ENCODE peak calls at places on chromosomes 4 and X, in nine cellular contexts. J is Jurkat, Clone E6-1; T is CD8-positive, alpha-beta memory T cell; M is mucosa of descending colon; U is tibial artery; N is IMR-90; H is dorsolateral prefrontal cortex; S is fibroblast of mammary gland; R is suprapubic skin. K is an unnamed sample.
A peak's percentile ranks its signal among the peaks of the same experiment; 100 is the strongest.

GRCh38 chr4:14415146-14415545 is 587.1 kb upstream of the CPEB2 start:
- DNase-seq in J (no peak), T (no peak), M (no peak), U (no peak), N (peak; percentile 31), H (no peak), S (peak; percentile 49), R (no peak), K (no peak)

GRCh38 chr4:173521474-173522159 is 8.4 kb downstream of the HAND2 start:
- DNase-seq in J (no peak), T (no peak), M (no peak), U (no peak), N (no peak), H (no peak), S (no peak), R (no peak), K (no peak)

GRCh38 chr4:99815597-99816011 is 1.0 kb upstream of the DAPP1 start:
- DNase-seq in J (no peak), T (no peak), M (peak; percentile 55), U (no peak), N (peak; percentile 20), H (no peak), S (peak; percentile 49), R (no peak), K (no peak)

GRCh38 chrX:52983526-52983925 is 25.2 kb upstream of the FAM156A start:
- DNase-seq in J (no peak), T (no peak), M (no peak), U (no peak), N (no peak), H (no peak), S (peak; percentile 20), R (no peak), K (no peak)

GRCh38 chrX:103839404-103839803 is 7.3 kb upstream of the RAB9B start:
- DNase-seq in J (no peak), T (no peak), M (no peak), U (no peak), N (no peak), H (no peak), S (peak; percentile 33), R (no peak), K (no peak)

GRCh38 chr4:76716020-76716419 is 181.9 kb downstream of the SOWAHB start:
- DNase-seq in J (no peak), T (no peak), M (no peak), U (no peak), N (no peak), H (no peak), S (no peak), R (no peak), K (no peak)

GRCh38 chrX:49246541-49246940 is 11.3 kb downstream of the CCDC22 start:
- DNase-seq in J (no peak), T (no peak), M (no peak), U (no peak), N (no peak), H (no peak), S (no peak), R (no peak), K (no peak)

GRCh38 chrX:118872102-118872566 is 48.5 kb downstream of the ZCCHC12 start:
- DNase-seq in J (no peak), T (no peak), M (no peak), U (peak; percentile 68), N (no peak), H (no peak), S (peak; percentile 4), R (no peak), K (peak; percentile 3)

GRCh38 chrX:9340619-9341304 is 124.1 kb upstream of the TBL1X start:
- DNase-seq in J (peak; percentile 41), T (peak; percentile 68), M (no peak), U (peak; percentile 70), N (peak; percentile 43), H (no peak), S (peak; percentile 42), R (peak; percentile 69), K (peak; percentile 55)

GRCh38 chr4:16079046-16079445 is 4.8 kb downstream of the PROM1 start:
- DNase-seq in J (no peak), T (no peak), M (no peak), U (no peak), N (peak; percentile 7), H (no peak), S (no peak), R (no peak), K (peak; percentile 46)

GRCh38 chrX:32673193-32673592 is 538.2 kb downstream of the DMD start:
- DNase-seq in J (peak; percentile 1), T (no peak), M (no peak), U (no peak), N (peak; percentile 7), H (no peak), S (peak; percentile 1), R (no peak), K (peak; percentile 0)

GRCh38 chr4:86977621-86978184 is 42.9 kb downstream of the AFF1 start:
- DNase-seq in J (no peak), T (no peak), M (no peak), U (no peak), N (peak; percentile 76), H (no peak), S (peak; percentile 86), R (no peak), K (peak; percentile 70)

GRCh38 chrX:108307408-108308085 is 130.7 kb downstream of the COL4A6 start:
- DNase-seq in J (no peak), T (no peak), M (no peak), U (peak; percentile 63), N (peak; percentile 6), H (no peak), S (no peak), R (no peak), K (no peak)

GRCh38 chr4:146059153-146059552 is 116.4 kb upstream of the LSM6 start:
- DNase-seq in J (no peak), T (no peak), M (no peak), U (no peak), N (no peak), H (no peak), S (no peak), R (no peak), K (peak; percentile 84)
- H3K4me3 ChIP-seq in J (no peak overlapping the region), T (no peak overlapping the region), M (no peak overlapping the region), U (no peak overlapping the region), N (no peak overlapping the region), H (no peak overlapping the region), S (no peak overlapping the region), R (no peak overlapping the region), K (peak overlapping the region; percentile 66)

DNA sequence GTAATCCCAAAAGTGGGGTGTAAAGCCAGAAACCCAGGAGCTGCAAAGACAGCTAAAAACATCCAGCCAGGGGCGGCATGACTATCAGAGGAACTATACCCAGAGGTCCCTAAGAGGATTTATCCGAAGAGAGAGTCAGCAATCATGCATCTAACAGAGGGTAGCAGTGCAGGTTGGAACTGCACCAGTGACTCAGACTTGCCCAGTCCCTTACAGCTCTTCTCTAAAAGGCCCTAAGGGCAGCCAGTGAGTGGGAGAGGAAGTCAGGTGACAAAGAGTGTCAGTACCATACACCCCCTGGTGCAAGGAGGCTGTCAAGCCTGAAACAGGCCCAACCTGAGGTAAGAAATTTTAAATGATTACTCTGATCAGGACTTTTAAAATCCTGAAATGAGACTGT is 88.1 kb downstream of the CAMK2D start:
- DNase-seq in J (no peak), T (peak; percentile 59), M (no peak), U (no peak), N (peak; percentile 54), H (no peak), S (peak; percentile 44), R (no peak), K (peak; percentile 37)
- H3K4me3 ChIP-seq in J (no peak overlapping the region), T (no peak overlapping the region), M (no peak overlapping the region), U (no peak overlapping the region), N (no peak overlapping the region), H (no peak overlapping the region), S (no peak overlapping the region), R (no peak overlapping the region), K (no peak overlapping the region)

GRCh38 chrX:70234355-70234754 is at the start of gene AWAT1:
- DNase-seq in J (no peak), T (no peak), M (no peak), U (no peak), N (no peak), H (no peak), S (no peak), R (no peak), K (no peak)

GRCh38 chrX:70226048-70226447 is 8.4 kb upstream of the AWAT1 start:
- DNase-seq in J (no peak), T (no peak), M (no peak), U (no peak), N (no peak), H (no peak), S (no peak), R (no peak), K (no peak)

DNA sequence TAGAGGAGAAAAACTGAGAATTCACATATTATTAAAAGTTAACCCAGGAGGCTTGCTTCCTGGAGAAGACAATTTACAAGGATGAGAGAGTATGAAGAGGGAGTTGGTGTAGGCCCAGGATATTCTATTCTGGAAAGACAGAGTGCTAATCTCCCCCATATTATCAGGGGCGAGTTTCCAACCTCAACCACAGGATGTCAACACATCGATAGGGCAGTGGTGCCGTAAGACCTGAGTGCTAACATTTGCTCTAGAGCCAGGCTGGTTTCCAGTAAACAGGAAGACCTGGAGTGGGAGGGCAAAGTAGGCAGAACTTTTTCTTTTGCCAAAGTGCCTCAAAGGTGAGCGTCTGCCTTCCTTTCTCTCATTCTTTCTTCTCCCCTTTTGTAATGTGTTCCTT is 2.8 kb upstream of the AWAT1 start:
- DNase-seq in J (no peak), T (no peak), M (no peak), U (no peak), N (no peak), H (no peak), S (no peak), R (no peak), K (no peak)
- H3K4me3 ChIP-seq in J (no peak overlapping the region), T (no peak overlapping the region), M (no peak overlapping the region), U (no peak overlapping the region), N (no peak overlapping the region), H (no peak overlapping the region), S (no peak overlapping the region), R (no peak overlapping the region), K (no peak overlapping the region)

DNA sequence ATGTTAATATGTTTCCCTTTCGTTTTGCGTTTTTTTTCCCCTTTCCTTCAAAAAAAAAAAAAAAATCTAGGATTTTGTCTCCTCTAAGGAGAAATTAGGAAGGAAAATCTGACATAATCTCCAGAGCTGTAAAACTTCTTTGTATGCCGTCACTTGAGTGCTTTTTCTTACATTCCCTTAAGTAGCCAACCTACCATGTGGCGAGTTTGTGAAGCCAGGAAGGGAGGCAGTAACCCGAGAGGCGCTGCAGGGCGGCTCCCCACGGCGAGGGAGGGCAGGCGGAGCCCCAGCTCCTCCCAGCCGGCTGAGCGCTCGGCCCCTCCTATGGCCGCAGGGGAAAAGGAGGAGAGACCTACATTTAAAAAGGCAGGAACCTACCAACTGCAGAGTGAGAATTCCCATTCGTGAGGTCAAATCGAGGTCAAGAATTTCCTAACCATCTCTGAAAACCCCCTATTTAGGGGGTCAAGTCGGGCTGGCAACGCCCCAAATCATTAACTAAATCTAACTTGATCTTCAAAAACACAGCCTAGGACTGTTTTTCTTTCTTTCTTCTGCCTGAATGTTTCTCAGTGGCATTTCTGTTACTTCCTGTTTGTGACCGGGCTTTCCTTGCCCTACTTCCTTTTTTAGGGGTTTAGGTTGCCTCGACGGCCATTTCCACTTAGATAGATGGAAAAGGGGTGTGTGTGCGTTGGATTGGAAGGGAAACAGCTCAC is 345.1 kb upstream of the KLF3 start:
- DNase-seq in J (no peak), T (peak; percentile 75), M (peak; percentile 94), U (peak; percentile 97), N (peak; percentile 95), H (peak; percentile 68), S (peak; percentile 97), R (peak; percentile 94), K (peak; percentile 95)
- H3K4me3 ChIP-seq in J (no peak overlapping the region), T (peak overlapping the region; percentile 43), M (peak overlapping the region; percentile 9), U (peak overlapping the region; percentile 47), N (peak overlapping the region; percentile 33), H (peak overlapping the region; percentile 37), S (no peak overlapping the region), R (peak overlapping the region; percentile 33), K (peak overlapping the region; percentile 54)

K was measured in GM12865.